ENCODE peak calls at places on chromosomes 1 and 21, in six cellular contexts. I is upper lobe of right lung; K is activated gamma-delta T cell treated with anti-CD3 and anti-CD28 coated beads, Interleukin-2, amount 50 U/mL, for 16 hours; H is OCI-M1; S is HT1080; E is naive thymus-derived CD4-positive, alpha-beta T cell. P is an unnamed sample.

GRCh38 chr1:9145021-9145668 is 16.2 kb upstream of the GPR157 start:
- DNase-seq in E (no peak), H (peak), K (no peak), I (no peak), S (peak), P (no peak)

GRCh38 chr1:152398812-152399698 is 15.0 kb downstream of the CRNN start:
- DNase-seq in K (no peak), S (peak), I (no peak), E (no peak), H (peak), P (no peak)

GRCh38 chr1:91121366-91121765 is 99.5 kb upstream of the ZNF644 start:
- DNase-seq in K (no peak), I (no peak), H (no peak), E (no peak), S (no peak), P (no peak)

GRCh38 chr1:183353597-183353996 is 64.6 kb downstream of the NMNAT2 start:
- DNase-seq in E (no peak), I (no peak), K (no peak), H (no peak), S (peak), P (no peak)

GRCh38 chr1:110765640-110766335 is 91.0 kb upstream of the KCNA3 start:
- DNase-seq in E (peak), S (peak), I (no peak), H (peak), K (peak), P (no peak)

GRCh38 chr1:11714831-11715574 is 20.9 kb upstream of the AGTRAP start:
- DNase-seq in I (no peak), E (no peak), S (no peak), H (no peak), K (no peak), P (no peak)

GRCh38 chr1:209249280-209249670 is 334.2 kb upstream of the CAMK1G start:
- DNase-seq in E (no peak), H (no peak), K (no peak), S (no peak), I (no peak), P (no peak)

GRCh38 chr1:150813028-150813707 is 5.1 kb upstream of the CTSK start:
- DNase-seq in S (peak), I (peak), E (no peak), K (no peak), H (peak), P (no peak)

GRCh38 chr1:182299728-182300581 is 91.6 kb downstream of the GLUL start:
- DNase-seq in H (peak), I (peak), K (no peak), S (no peak), E (peak), P (no peak)

GRCh38 chr1:177334276-177334675 is 163.5 kb downstream of the BRINP2 start:
- DNase-seq in H (no peak), K (no peak), E (no peak), S (peak), I (no peak), P (no peak)

GRCh38 chr21:42056996-42057689 is 14.0 kb upstream of the UMODL1 start:
- DNase-seq in S (peak), K (no peak), H (no peak), E (no peak), I (peak), P (no peak)

GRCh38 chr1:30778156-30778978 is 20.8 kb upstream of the LAPTM5 start:
- DNase-seq in S (peak), H (peak), E (no peak), K (no peak), I (no peak), P (peak)

GRCh38 chr1:228081144-228081543 is 1.4 kb upstream of the ARF1 start:
- DNase-seq in E (no peak), S (no peak), H (no peak), I (peak), K (no peak), P (no peak)

GRCh38 chr1:207067695-207068094 is 14.6 kb downstream of the PFKFB2 start:
- DNase-seq in H (no peak), K (no peak), S (no peak), E (no peak), I (no peak), P (no peak)

GRCh38 chr1:247444571-247444970 is 13.3 kb downstream of the OR2B11 start:
- DNase-seq in S (no peak), K (no peak), I (no peak), H (no peak), E (no peak), P (no peak)

GRCh38 chr1:184214128-184214527 is 162.6 kb downstream of the TSEN15 start:
- DNase-seq in I (peak), H (no peak), K (no peak), S (no peak), E (no peak), P (no peak)

GRCh38 chr21:17438642-17439041 is 74.2 kb upstream of the CXADR start:
- DNase-seq in E (no peak), I (no peak), K (no peak), H (no peak), S (no peak), P (no peak)

GRCh38 chr1:94055459-94056122 is 65.4 kb downstream of the ABCA4 start:
- DNase-seq in S (peak), K (no peak), H (no peak), I (no peak), E (no peak), P (no peak)

GRCh38 chr1:146032613-146033219 is 11.2 kb upstream of the HJV start:
- DNase-seq in H (peak), I (no peak), S (peak), E (peak), K (no peak), P (no peak)

GRCh38 chr1:112518186-112518585 is 9.4 kb downstream of the WNT2B start:
- DNase-seq in I (no peak), H (no peak), K (no peak), E (no peak), S (no peak), P (no peak)

GRCh38 chr1:4656533-4657140 is 2.2 kb downstream of the AJAP1 start:
- DNase-seq in E (no peak), S (no peak), H (no peak), I (peak), K (no peak), P (no peak)

GRCh38 chr1:172373864-172374263 is 46.6 kb upstream of the C1orf105 start:
- DNase-seq in S (no peak), E (no peak), H (peak), K (no peak), I (no peak), P (no peak)

GRCh38 chr1:237309595-237310118 is 267.7 kb downstream of the RYR2 start:
- DNase-seq in S (no peak), I (no peak), H (no peak), K (no peak), E (no peak), P (no peak)

GRCh38 chr1:169795687-169796086 is 980 bp upstream of the METTL18 start:
- DNase-seq in S (no peak), H (peak), I (no peak), K (no peak), E (no peak), P (no peak)

GRCh38 chr21:34807881-34808568 is 139.2 kb downstream of the CLIC6 start:
- DNase-seq in K (peak), E (no peak), H (no peak), I (no peak), S (peak), P (no peak)